ENCODE peak calls at places on chromosomes 11 and 22, in ten cellular contexts. X, K, J, H, L, R, W, A, E and V are unnamed samples.

GRCh38 chr11:61855939-61856730 is 28.0 kb downstream of the FADS2 start:
- DNase-seq in E (no peak), R (no peak), W (no peak), A (no peak), H (peak; percentile 5), K (peak; percentile 22), L (no peak), J (no peak), X (no peak), V (no peak)

GRCh38 chr22:50481440-50482106 is at the start of gene ADM2:
- DNase-seq in K (no peak), A (no peak), J (no peak), L (no peak), R (no peak), H (peak; percentile 3), E (no peak), X (no peak), W (peak; percentile 73), V (peak; percentile 52)

GRCh38 chr22:27298387-27299141 is 503.0 kb downstream of the MN1 start:
- DNase-seq in W (no peak), L (no peak), A (no peak), E (no peak), X (no peak), R (no peak), H (no peak), K (no peak), J (no peak), V (no peak)

GRCh38 chr11:88553204-88553603 is 215.7 kb upstream of the CTSC start:
- DNase-seq in K (peak; percentile 52), J (no peak), W (no peak), E (no peak), X (no peak), H (no peak), L (no peak), R (no peak), A (no peak), V (no peak)

GRCh38 chr11:62923634-62924411 is 2.7 kb upstream of the CHRM1 start:
- DNase-seq in E (no peak), X (no peak), R (no peak), A (peak; percentile 33), L (peak; percentile 44), K (no peak), J (no peak), H (no peak), W (no peak), V (no peak)

GRCh38 chr11:97622795-97623194 is 1233.0 kb downstream of the JRKL start:
- DNase-seq in X (no peak), J (no peak), A (no peak), W (no peak), K (peak; percentile 68), R (no peak), E (no peak), L (no peak), H (no peak), V (no peak)

GRCh38 chr11:2940930-2941821 is 12.0 kb upstream of the PHLDA2 start:
- DNase-seq in L (no peak), A (no peak), K (no peak), R (peak; percentile 75), H (no peak), J (no peak), X (no peak), E (no peak), W (no peak), V (no peak)

GRCh38 chr22:25747245-25747944 is 5.4 kb downstream of the MYO18B start:
- DNase-seq in J (no peak), L (no peak), E (no peak), X (no peak), H (no peak), R (peak; percentile 97), K (peak; percentile 98), A (no peak), W (no peak), V (no peak)

GRCh38 chr11:46679252-46680163 is 20.9 kb downstream of the ARHGAP1 start:
- DNase-seq in X (no peak), K (no peak), H (no peak), E (no peak), A (no peak), L (no peak), J (no peak), W (no peak), R (no peak), V (no peak)

GRCh38 chr11:44083906-44084305 is 11.6 kb upstream of the EXT2 start:
- DNase-seq in E (no peak), R (no peak), L (no peak), A (no peak), H (no peak), W (no peak), X (no peak), K (peak; percentile 61), J (no peak), V (no peak)

GRCh38 chr11:67320011-67320410 is 16.7 kb downstream of the SSH3 start:
- DNase-seq in L (no peak), A (no peak), R (no peak), H (no peak), W (no peak), K (no peak), X (no peak), E (no peak), J (no peak), V (no peak)

GRCh38 chr22:28464179-28464578 is 215.5 kb downstream of the TTC28 start:
- DNase-seq in J (no peak), L (no peak), W (no peak), X (no peak), E (no peak), H (no peak), K (no peak), R (no peak), A (no peak), V (no peak)

GRCh38 chr11:12287374-12288211 is 89.8 kb upstream of the PARVA start:
- DNase-seq in E (no peak), A (no peak), W (no peak), X (no peak), L (no peak), R (peak; percentile 98), K (peak; percentile 99), J (no peak), H (peak; percentile 64), V (no peak)

GRCh38 chr11:636511-637332 is at the start of gene DRD4:
- DNase-seq in X (no peak), E (no peak), H (no peak), K (peak; percentile 25), A (no peak), L (no peak), W (no peak), J (peak; percentile 69), R (no peak), V (no peak)

GRCh38 chr11:87120937-87121336 is 83.2 kb downstream of the TMEM135 start:
- DNase-seq in L (no peak), K (no peak), R (no peak), E (no peak), W (no peak), X (no peak), H (no peak), A (no peak), J (no peak), V (no peak)

GRCh38 chr11:118343981-118344521 is at the start of gene CD3G:
- DNase-seq in J (no peak), E (no peak), K (no peak), L (no peak), A (no peak), W (peak; percentile 69), H (no peak), R (no peak), X (no peak), V (peak; percentile 54)

GRCh38 chr22:20495861-20496681 is 476 bp upstream of the KLHL22 start:
- DNase-seq in W (peak; percentile 93), K (peak; percentile 87), L (peak; percentile 97), E (peak; percentile 88), H (peak; percentile 86), A (peak; percentile 88), R (peak; percentile 59), X (peak; percentile 98), J (peak; percentile 97), V (peak; percentile 92)

GRCh38 chr11:73314121-73314948 is 6.3 kb downstream of the ARHGEF17 start:
- DNase-seq in J (peak; percentile 75), X (no peak), R (peak; percentile 57), H (no peak), K (peak; percentile 66), W (no peak), L (no peak), A (peak; percentile 81), E (no peak), V (no peak)

GRCh38 chr11:77202941-77203900 is 75.2 kb downstream of the MYO7A start:
- DNase-seq in E (no peak), K (no peak), W (no peak), A (no peak), X (no peak), R (no peak), J (no peak), L (no peak), H (no peak), V (no peak)

GRCh38 chr11:995752-996420 is 40.6 kb downstream of the MUC6 start:
- DNase-seq in W (no peak), K (no peak), X (no peak), L (peak; percentile 91), J (no peak), A (no peak), E (no peak), H (peak; percentile 30), R (no peak), V (no peak)

GRCh38 chr11:36350137-36350513 is 54.0 kb downstream of the PRR5L start:
- DNase-seq in L (no peak), H (no peak), A (no peak), K (no peak), J (no peak), R (no peak), X (no peak), E (no peak), W (no peak), V (no peak)

GRCh38 chr22:29727248-29727551 is 7.4 kb downstream of the CABP7 start:
- DNase-seq in R (no peak), X (peak; percentile 73), E (no peak), W (no peak), L (peak; percentile 71), K (peak; percentile 51), J (no peak), H (no peak), A (no peak), V (no peak)

GRCh38 chr11:47854667-47855066 is 6.5 kb upstream of the NUP160 start:
- DNase-seq in J (no peak), W (no peak), X (no peak), R (no peak), K (no peak), A (no peak), E (no peak), H (no peak), L (no peak), V (no peak)

GRCh38 chr22:23061471-23062280 is 8.6 kb upstream of the GNAZ start:
- DNase-seq in W (no peak), A (no peak), J (no peak), X (no peak), E (peak; percentile 10), H (no peak), K (no peak), R (no peak), L (no peak), V (no peak)

GRCh38 chr11:12868315-12869073 is 140.6 kb upstream of the RASSF10 start:
- DNase-seq in E (no peak), A (no peak), L (no peak), W (no peak), H (no peak), K (peak; percentile 33), R (peak; percentile 42), J (no peak), X (no peak), V (no peak)

GRCh38 chr11:74018331-74019005 is 9.6 kb upstream of the UCP3 start:
- DNase-seq in K (peak; percentile 88), W (no peak), L (no peak), E (peak; percentile 91), R (no peak), H (no peak), J (peak; percentile 18), X (no peak), A (peak; percentile 50), V (no peak)

GRCh38 chr11:57410287-57410686 is 16.6 kb downstream of the SLC43A3 start:
- DNase-seq in X (no peak), E (no peak), J (no peak), W (no peak), A (no peak), L (no peak), H (no peak), K (peak; percentile 71), R (no peak), V (no peak)

GRCh38 chr11:47980907-47981621 is 705 bp downstream of the PTPRJ start:
- DNase-seq in K (peak; percentile 40), R (no peak), E (no peak), L (peak; percentile 56), X (peak; percentile 59), W (no peak), J (peak; percentile 71), H (peak; percentile 57), A (peak; percentile 14), V (no peak)